ENCODE peak calls at places on chromosomes 13 and 19, in four cellular contexts. One of them, this sample, is unnamed.

GRCh38 chr19:29194658-29195057 is 18.3 kb downstream of the UQCRFS1 start:
- DNase-seq in tibial nerve: no peak
- DNase-seq in KG1: no peak
- DNase-seq in CD4-positive, CD25-positive, alpha-beta regulatory T cell: no peak
- DNase-seq in this sample: no peak

GRCh38 chr13:79451500-79451962 is 29.4 kb upstream of the NDFIP2 start:
- DNase-seq in tibial nerve: no peak
- DNase-seq in KG1: peak
- DNase-seq in CD4-positive, CD25-positive, alpha-beta regulatory T cell: peak
- DNase-seq in this sample: no peak

GRCh38 chr13:111252449-111253124 is 67.9 kb upstream of the TEX29 start:
- DNase-seq in tibial nerve: no peak
- DNase-seq in CD4-positive, CD25-positive, alpha-beta regulatory T cell: no peak
- DNase-seq in KG1: no peak
- DNase-seq in this sample: no peak

GRCh38 chr19:2726904-2727639 is 5.9 kb upstream of the DIRAS1 start:
- DNase-seq in KG1: no peak
- DNase-seq in tibial nerve: no peak
- DNase-seq in CD4-positive, CD25-positive, alpha-beta regulatory T cell: no peak
- DNase-seq in this sample: no peak

GRCh38 chr13:78604782-78605611 is 1.6 kb upstream of the POU4F1 start:
- DNase-seq in KG1: no peak
- DNase-seq in tibial nerve: no peak
- DNase-seq in CD4-positive, CD25-positive, alpha-beta regulatory T cell: no peak
- DNase-seq in this sample: no peak

GRCh38 chr19:48501961-48502719 is 9.5 kb downstream of the LMTK3 start:
- DNase-seq in KG1: no peak
- DNase-seq in CD4-positive, CD25-positive, alpha-beta regulatory T cell: peak
- DNase-seq in tibial nerve: no peak
- DNase-seq in this sample: peak

GRCh38 chr13:26678796-26679195 is 81.8 kb downstream of the GPR12 start:
- DNase-seq in CD4-positive, CD25-positive, alpha-beta regulatory T cell: no peak
- DNase-seq in KG1: no peak
- DNase-seq in tibial nerve: no peak
- DNase-seq in this sample: no peak

GRCh38 chr13:111626371-111627305 is 306.2 kb downstream of the TEX29 start:
- DNase-seq in KG1: no peak
- DNase-seq in CD4-positive, CD25-positive, alpha-beta regulatory T cell: no peak
- DNase-seq in tibial nerve: no peak
- DNase-seq in this sample: no peak

GRCh38 chr13:60369242-60369641 is 27.8 kb upstream of the TDRD3 start:
- DNase-seq in tibial nerve: no peak
- DNase-seq in CD4-positive, CD25-positive, alpha-beta regulatory T cell: no peak
- DNase-seq in KG1: no peak
- DNase-seq in this sample: no peak

This sample was measured in CMK.